ENCODE peak calls at places on chromosomes 16 and 17, in five cellular contexts. H is neural progenitor cell, F is GM23338, B is GM12878, Q is psoas muscle. T is an unnamed sample.

GRCh38 chr16:84464116-84464515 is 40.3 kb downstream of the MEAK7 start:
- DNase-seq in B (no peak), Q (no peak), F (no peak), H (no peak), T (no peak)

GRCh38 chr17:45353047-45353446 is 36.2 kb upstream of the MAP3K14 start:
- DNase-seq in H (no peak), F (no peak), B (peak; percentile 79), Q (no peak), T (no peak)

GRCh38 chr16:78505544-78506371 is 406.3 kb downstream of the WWOX start:
- DNase-seq in H (no peak), B (no peak), F (peak; percentile 26), Q (peak; percentile 82), T (peak; percentile 68)

GRCh38 chr17:79678091-79678731 is 52.5 kb upstream of the ENPP7 start:
- DNase-seq in Q (no peak), H (no peak), B (no peak), F (no peak), T (no peak)

GRCh38 chr16:3945751-3946603 is 65.5 kb upstream of the CREBBP start:
- DNase-seq in F (peak; percentile 32), H (no peak), Q (peak; percentile 43), B (no peak), T (peak; percentile 69)

GRCh38 chr16:83561876-83562275 is 245.9 kb upstream of the HSBP1 start:
- DNase-seq in Q (no peak), F (peak; percentile 57), B (no peak), H (peak; percentile 63), T (peak; percentile 76)

GRCh38 chr17:6439951-6440350 is 4.3 kb upstream of the PIMREG start:
- DNase-seq in F (peak; percentile 53), B (no peak), H (peak; percentile 74), Q (no peak), T (no peak)

GRCh38 chr16:24288516-24288915 is 32.4 kb downstream of the CACNG3 start:
- DNase-seq in H (no peak), B (no peak), Q (no peak), F (no peak), T (no peak)

GRCh38 chr17:66791337-66791736 is 43.6 kb upstream of the CACNG5 start:
- DNase-seq in B (no peak), F (no peak), Q (no peak), H (no peak), T (no peak)

GRCh38 chr17:64130559-64131001 is 636 bp upstream of the ERN1 start:
- DNase-seq in Q (peak; percentile 41), H (no peak), F (no peak), B (peak; percentile 68), T (peak; percentile 81)

GRCh38 chr16:54489225-54489781 is 202.7 kb upstream of the IRX3 start:
- DNase-seq in F (no peak), Q (no peak), B (no peak), H (no peak), T (no peak)

GRCh38 chr16:54487933-54488332 is 201.3 kb upstream of the IRX3 start:
- DNase-seq in Q (no peak), F (no peak), B (no peak), H (no peak), T (no peak)

GRCh38 chr16:54482892-54483574 is 196.4 kb upstream of the IRX3 start:
- DNase-seq in H (no peak), F (no peak), Q (no peak), B (no peak), T (peak; percentile 84)

GRCh38 chr16:54488729-54489128 is 202.1 kb upstream of the IRX3 start:
- DNase-seq in F (no peak), B (no peak), H (no peak), Q (no peak), T (no peak)

DNA sequence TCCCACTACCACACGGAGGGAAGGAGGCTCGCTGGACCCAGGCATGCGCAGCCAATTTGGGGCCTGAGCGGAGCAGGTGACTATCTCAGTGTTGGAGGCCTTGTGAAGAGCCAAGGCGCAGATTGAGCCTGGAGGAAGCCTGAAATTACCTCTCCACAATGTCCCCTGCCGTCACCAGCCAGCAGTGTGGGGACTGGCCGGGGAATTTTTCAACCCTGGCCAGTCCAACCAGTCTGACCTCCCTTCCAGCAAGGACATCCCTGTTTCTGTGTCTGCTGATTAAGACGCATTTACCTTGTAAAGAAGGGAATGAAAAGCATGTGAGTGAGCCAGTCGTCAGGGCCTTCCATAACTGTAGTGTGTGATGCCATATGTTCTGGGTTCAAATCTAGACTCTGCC is 198.1 kb upstream of the IRX3 start:
- DNase-seq in F (no peak), H (no peak), Q (no peak), B (no peak), T (no peak)
- H3K27ac ChIP-seq in F (no peak overlapping the region), H (no peak overlapping the region), Q (no peak overlapping the region), B (no peak overlapping the region), T (peak overlapping the region; percentile 94)

DNA sequence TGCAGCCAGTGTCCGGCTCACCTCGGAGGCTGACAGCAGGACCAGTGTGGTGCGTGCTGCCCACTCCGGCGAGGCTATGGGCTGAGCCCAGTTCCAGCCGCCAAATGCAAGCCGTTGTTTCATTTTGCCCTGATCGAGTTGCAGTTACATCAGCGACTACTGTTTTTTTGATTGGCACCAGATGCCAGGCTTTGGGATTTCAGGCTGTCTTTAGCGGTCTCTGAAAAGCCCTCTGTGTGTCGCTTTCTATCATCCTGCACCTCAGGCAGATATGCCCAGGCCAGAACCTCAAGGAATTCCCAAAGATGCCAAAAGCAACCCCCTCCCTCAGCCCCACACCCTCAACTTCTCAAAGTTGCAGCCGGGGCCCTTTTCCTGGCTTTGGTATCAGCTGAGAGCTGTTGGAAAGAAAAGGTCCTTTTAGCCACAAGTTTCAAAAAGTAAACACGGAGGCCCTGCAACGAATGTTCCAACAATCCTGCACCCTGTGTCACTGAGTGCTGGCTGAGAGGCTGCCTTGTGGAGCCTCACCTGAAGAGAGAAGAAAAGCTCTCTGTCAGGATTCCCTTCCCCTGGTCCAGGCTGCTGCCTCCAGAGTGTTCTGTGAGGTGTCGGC is 58.9 kb downstream of the WWP2 start:
- DNase-seq in Q (peak; percentile 23), H (no peak), F (peak; percentile 17), B (no peak), T (peak; percentile 37)
- H3K4me3 ChIP-seq in Q (peak overlapping the region; percentile 38), H (no peak overlapping the region), F (no peak overlapping the region), B (no peak overlapping the region), T (no peak overlapping the region)

GRCh38 chr17:36722903-36723263 is 121.5 kb downstream of the MRM1 start:
- DNase-seq in F (no peak), B (no peak), Q (no peak), H (no peak), T (no peak)

GRCh38 chr17:36728030-36728991 is 126.9 kb downstream of the MRM1 start:
- DNase-seq in Q (no peak), F (no peak), B (no peak), H (no peak), T (no peak)

GRCh38 chr17:36727577-36727976 is 126.2 kb downstream of the MRM1 start:
- DNase-seq in B (no peak), F (no peak), Q (no peak), H (peak; percentile 16), T (no peak)

GRCh38 chr17:36723459-36723858 is 122.1 kb downstream of the MRM1 start:
- DNase-seq in Q (no peak), B (no peak), H (no peak), F (no peak), T (no peak)

GRCh38 chr17:36726199-36726598 is 124.8 kb downstream of the MRM1 start:
- DNase-seq in H (no peak), B (no peak), Q (no peak), F (no peak), T (no peak)
- H3K4me1 ChIP-seq in H (peaks cover 60% of the 10 kb centered on the region), B (peaks cover 14% of the 10 kb centered on the region), Q (no peaks in the 10 kb centered on the region), F (peaks cover 48% of the 10 kb centered on the region), T (peaks cover 43% of the 10 kb centered on the region)

GRCh38 chr17:50102164-50102991 is 7.2 kb downstream of the PDK2 start:
- DNase-seq in F (no peak), Q (peak; percentile 81), B (no peak), H (no peak), T (no peak)
- H3K27ac ChIP-seq in F (no peak overlapping the region), Q (peak overlapping the region; percentile 88), B (no peak overlapping the region), H (no peak overlapping the region), T (peak overlapping the region; percentile 92)

GRCh38 chr17:62703269-62703775 is 75.9 kb downstream of the MRC2 start:
- DNase-seq in H (no peak), F (no peak), Q (no peak), B (no peak), T (no peak)
- H3K4me3 ChIP-seq in H (peak overlapping the region; percentile 94), F (peak overlapping the region; percentile 82), Q (peak overlapping the region; percentile 71), B (no peak overlapping the region), T (no peak overlapping the region)